ENCODE peak calls at places on chromosomes 6 and 20, in ten cellular contexts. One of them, this sample, is unnamed.

GRCh38 chr6:118263929-118264486 is 284.1 kb upstream of the PLN start:
- DNase-seq in heart left ventricle: no peak
- DNase-seq in HCT116: peak
- DNase-seq in endodermal cell: peak
- DNase-seq in pancreas: no peak
- DNase-seq in astrocyte of the cerebellum: peak
- DNase-seq in HL-60: no peak
- DNase-seq in astrocyte: peak
- DNase-seq in cardiac fibroblast: peak
- DNase-seq in tibial artery: no peak
- DNase-seq in this sample: no peak

GRCh38 chr6:43086022-43086658 is 10.0 kb downstream of the PTK7 start:
- DNase-seq in heart left ventricle: no peak
- DNase-seq in HCT116: no peak
- DNase-seq in endodermal cell: no peak
- DNase-seq in pancreas: no peak
- DNase-seq in astrocyte of the cerebellum: no peak
- DNase-seq in HL-60: no peak
- DNase-seq in astrocyte: no peak
- DNase-seq in cardiac fibroblast: no peak
- DNase-seq in tibial artery: no peak
- DNase-seq in this sample: no peak

GRCh38 chr6:169991913-169992312 is 240.5 kb downstream of the ERMARD start:
- DNase-seq in heart left ventricle: no peak
- DNase-seq in HCT116: no peak
- DNase-seq in endodermal cell: peak
- DNase-seq in pancreas: no peak
- DNase-seq in astrocyte of the cerebellum: no peak
- DNase-seq in HL-60: no peak
- DNase-seq in astrocyte: no peak
- DNase-seq in cardiac fibroblast: no peak
- DNase-seq in tibial artery: peak
- DNase-seq in this sample: no peak

GRCh38 chr6:95091823-95092436 is 485.4 kb upstream of the MANEA start:
- DNase-seq in heart left ventricle: no peak
- DNase-seq in HCT116: peak
- DNase-seq in endodermal cell: no peak
- DNase-seq in pancreas: no peak
- DNase-seq in astrocyte of the cerebellum: peak
- DNase-seq in HL-60: no peak
- DNase-seq in astrocyte: peak
- DNase-seq in cardiac fibroblast: peak
- DNase-seq in tibial artery: no peak
- DNase-seq in this sample: peak

GRCh38 chr6:159899994-159900745 is 9.4 kb downstream of the MAS1 start:
- DNase-seq in heart left ventricle: no peak
- DNase-seq in HCT116: no peak
- DNase-seq in endodermal cell: no peak
- DNase-seq in pancreas: no peak
- DNase-seq in astrocyte of the cerebellum: peak
- DNase-seq in HL-60: no peak
- DNase-seq in astrocyte: peak
- DNase-seq in cardiac fibroblast: peak
- DNase-seq in tibial artery: no peak
- DNase-seq in this sample: peak

GRCh38 chr20:5696011-5696559 is 54.1 kb upstream of the SHLD1 start:
- DNase-seq in heart left ventricle: peak
- DNase-seq in HCT116: no peak
- DNase-seq in endodermal cell: no peak
- DNase-seq in pancreas: no peak
- DNase-seq in astrocyte of the cerebellum: no peak
- DNase-seq in HL-60: no peak
- DNase-seq in astrocyte: peak
- DNase-seq in cardiac fibroblast: peak
- DNase-seq in tibial artery: peak
- DNase-seq in this sample: peak

GRCh38 chr6:157396026-157396425 is 15.0 kb downstream of the ZDHHC14 start:
- DNase-seq in heart left ventricle: no peak
- DNase-seq in HCT116: no peak
- DNase-seq in endodermal cell: no peak
- DNase-seq in pancreas: no peak
- DNase-seq in astrocyte of the cerebellum: no peak
- DNase-seq in HL-60: no peak
- DNase-seq in astrocyte: no peak
- DNase-seq in cardiac fibroblast: no peak
- DNase-seq in tibial artery: no peak
- DNase-seq in this sample: no peak

GRCh38 chr6:65091561-65091960 is 615.5 kb downstream of the EYS start:
- DNase-seq in heart left ventricle: no peak
- DNase-seq in HCT116: no peak
- DNase-seq in endodermal cell: no peak
- DNase-seq in pancreas: no peak
- DNase-seq in astrocyte of the cerebellum: no peak
- DNase-seq in HL-60: no peak
- DNase-seq in astrocyte: no peak
- DNase-seq in cardiac fibroblast: no peak
- DNase-seq in tibial artery: no peak
- DNase-seq in this sample: no peak

GRCh38 chr20:1301031-1301529 is 27.9 kb downstream of the SDCBP2 start:
- DNase-seq in heart left ventricle: peak
- DNase-seq in HCT116: peak
- DNase-seq in endodermal cell: peak
- DNase-seq in pancreas: no peak
- DNase-seq in astrocyte of the cerebellum: peak
- DNase-seq in HL-60: peak
- DNase-seq in astrocyte: peak
- DNase-seq in cardiac fibroblast: peak
- DNase-seq in tibial artery: no peak
- DNase-seq in this sample: no peak

GRCh38 chr6:33755070-33755869 is 8.6 kb upstream of the IP6K3 start:
- DNase-seq in heart left ventricle: no peak
- DNase-seq in HCT116: no peak
- DNase-seq in endodermal cell: no peak
- DNase-seq in pancreas: no peak
- DNase-seq in astrocyte of the cerebellum: no peak
- DNase-seq in HL-60: no peak
- DNase-seq in astrocyte: no peak
- DNase-seq in cardiac fibroblast: no peak
- DNase-seq in tibial artery: no peak
- DNase-seq in this sample: no peak

GRCh38 chr6:170038251-170038650 is 252.6 kb downstream of the DLL1 start:
- DNase-seq in heart left ventricle: no peak
- DNase-seq in HCT116: no peak
- DNase-seq in endodermal cell: peak
- DNase-seq in pancreas: no peak
- DNase-seq in astrocyte of the cerebellum: no peak
- DNase-seq in HL-60: no peak
- DNase-seq in astrocyte: no peak
- DNase-seq in cardiac fibroblast: no peak
- DNase-seq in tibial artery: no peak
- DNase-seq in this sample: no peak

GRCh38 chr20:19024296-19025035 is 188.0 kb upstream of the SLC24A3 start:
- DNase-seq in heart left ventricle: no peak
- DNase-seq in HCT116: no peak
- DNase-seq in endodermal cell: peak
- DNase-seq in pancreas: no peak
- DNase-seq in astrocyte of the cerebellum: no peak
- DNase-seq in HL-60: no peak
- DNase-seq in astrocyte: no peak
- DNase-seq in cardiac fibroblast: no peak
- DNase-seq in tibial artery: no peak
- DNase-seq in this sample: no peak

GRCh38 chr20:33305591-33306057 is 22.6 kb downstream of the BPIFB1 start:
- DNase-seq in heart left ventricle: no peak
- DNase-seq in HCT116: peak
- DNase-seq in endodermal cell: no peak
- DNase-seq in pancreas: no peak
- DNase-seq in astrocyte of the cerebellum: no peak
- DNase-seq in HL-60: no peak
- DNase-seq in astrocyte: no peak
- DNase-seq in cardiac fibroblast: peak
- DNase-seq in tibial artery: no peak
- DNase-seq in this sample: no peak

GRCh38 chr6:6546318-6547110 is 42.0 kb upstream of the LY86 start:
- DNase-seq in heart left ventricle: peak
- DNase-seq in HCT116: no peak
- DNase-seq in endodermal cell: peak
- DNase-seq in pancreas: peak
- DNase-seq in astrocyte of the cerebellum: no peak
- DNase-seq in HL-60: peak
- DNase-seq in astrocyte: peak
- DNase-seq in cardiac fibroblast: peak
- DNase-seq in tibial artery: peak
- DNase-seq in this sample: no peak

GRCh38 chr6:36678488-36679042 is at the start of gene CDKN1A:
- DNase-seq in heart left ventricle: peak
- DNase-seq in HCT116: peak
- DNase-seq in endodermal cell: peak
- DNase-seq in pancreas: peak
- DNase-seq in astrocyte of the cerebellum: peak
- DNase-seq in HL-60: peak
- DNase-seq in astrocyte: peak
- DNase-seq in cardiac fibroblast: peak
- DNase-seq in tibial artery: peak
- DNase-seq in this sample: peak

GRCh38 chr6:4732691-4733315 is 43.4 kb upstream of the CDYL start:
- DNase-seq in heart left ventricle: peak
- DNase-seq in HCT116: peak
- DNase-seq in endodermal cell: peak
- DNase-seq in pancreas: no peak
- DNase-seq in astrocyte of the cerebellum: peak
- DNase-seq in HL-60: no peak
- DNase-seq in astrocyte: peak
- DNase-seq in cardiac fibroblast: peak
- DNase-seq in tibial artery: peak
- DNase-seq in this sample: peak

GRCh38 chr6:108541843-108542795 is 18.6 kb upstream of the FOXO3 start:
- DNase-seq in heart left ventricle: peak
- DNase-seq in HCT116: peak
- DNase-seq in endodermal cell: peak
- DNase-seq in pancreas: peak
- DNase-seq in astrocyte of the cerebellum: peak
- DNase-seq in HL-60: peak
- DNase-seq in astrocyte: peak
- DNase-seq in cardiac fibroblast: peak
- DNase-seq in tibial artery: peak
- DNase-seq in this sample: no peak
- H3K4me3 ChIP-seq in heart left ventricle: no peak
- H3K4me3 ChIP-seq in HCT116: peak
- H3K4me3 ChIP-seq in endodermal cell: no peak
- H3K4me3 ChIP-seq in pancreas: peak
- H3K4me3 ChIP-seq in astrocyte of the cerebellum: no peak
- H3K4me3 ChIP-seq in HL-60: no peak
- H3K4me3 ChIP-seq in astrocyte: no peak
- H3K4me3 ChIP-seq in cardiac fibroblast: no peak
- H3K4me3 ChIP-seq in tibial artery: no peak
- H3K4me3 ChIP-seq in this sample: no peak

DNA sequence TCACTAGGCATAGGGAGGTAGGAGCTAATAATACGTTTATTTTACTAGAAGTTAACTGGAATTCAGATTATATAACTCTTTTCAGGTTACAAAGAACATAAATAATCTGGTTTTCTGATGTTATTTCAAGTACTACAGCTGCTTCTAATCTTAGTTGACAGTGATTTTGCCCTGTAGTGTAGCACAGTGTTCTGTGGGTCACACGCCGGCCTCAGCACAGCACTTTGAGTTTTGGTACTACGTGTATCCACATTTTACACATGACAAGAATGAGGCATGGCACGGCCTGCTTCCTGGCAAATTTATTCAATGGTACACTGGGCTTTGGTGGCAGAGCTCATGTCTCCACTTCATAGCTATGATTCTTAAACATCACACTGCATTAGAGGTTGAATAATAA is 1.1 kb downstream of the HFE start:
- DNase-seq in heart left ventricle: no peak
- DNase-seq in HCT116: no peak
- DNase-seq in endodermal cell: no peak
- DNase-seq in pancreas: no peak
- DNase-seq in astrocyte of the cerebellum: no peak
- DNase-seq in HL-60: no peak
- DNase-seq in astrocyte: no peak
- DNase-seq in cardiac fibroblast: peak
- DNase-seq in tibial artery: peak
- DNase-seq in this sample: no peak
- H3K4me3 ChIP-seq in heart left ventricle: peak
- H3K4me3 ChIP-seq in HCT116: peak
- H3K4me3 ChIP-seq in endodermal cell: no peak
- H3K4me3 ChIP-seq in pancreas: peak
- H3K4me3 ChIP-seq in astrocyte of the cerebellum: no peak
- H3K4me3 ChIP-seq in HL-60: no peak
- H3K4me3 ChIP-seq in astrocyte: peak
- H3K4me3 ChIP-seq in cardiac fibroblast: peak
- H3K4me3 ChIP-seq in tibial artery: peak
- H3K4me3 ChIP-seq in this sample: peak

DNA sequence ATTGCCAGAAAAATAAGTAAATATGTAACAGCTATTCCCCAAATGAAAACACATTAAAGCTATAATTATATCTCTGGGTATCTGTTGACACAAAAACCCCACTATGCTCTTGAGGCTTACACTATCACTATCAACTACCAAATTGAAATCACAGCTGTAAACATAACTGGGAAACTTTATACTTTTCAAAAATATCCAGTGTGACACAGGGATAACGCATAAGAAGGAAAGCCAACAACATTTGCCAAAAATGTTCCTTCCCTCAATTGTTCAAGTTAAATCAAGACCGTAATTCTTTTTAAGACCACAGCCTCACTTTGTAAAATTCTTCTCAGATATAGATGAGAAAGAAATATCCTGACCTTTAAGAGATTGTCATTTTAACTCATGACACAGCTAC is 3.1 kb downstream of the ZHX3 start:
- DNase-seq in heart left ventricle: no peak
- DNase-seq in HCT116: no peak
- DNase-seq in endodermal cell: no peak
- DNase-seq in pancreas: no peak
- DNase-seq in astrocyte of the cerebellum: no peak
- DNase-seq in HL-60: no peak
- DNase-seq in astrocyte: no peak
- DNase-seq in cardiac fibroblast: no peak
- DNase-seq in tibial artery: no peak
- DNase-seq in this sample: no peak
- H3K4me3 ChIP-seq in heart left ventricle: no peak
- H3K4me3 ChIP-seq in HCT116: no peak
- H3K4me3 ChIP-seq in endodermal cell: no peak
- H3K4me3 ChIP-seq in pancreas: no peak
- H3K4me3 ChIP-seq in astrocyte of the cerebellum: no peak
- H3K4me3 ChIP-seq in HL-60: no peak
- H3K4me3 ChIP-seq in astrocyte: no peak
- H3K4me3 ChIP-seq in cardiac fibroblast: no peak
- H3K4me3 ChIP-seq in tibial artery: no peak
- H3K4me3 ChIP-seq in this sample: no peak

DNA sequence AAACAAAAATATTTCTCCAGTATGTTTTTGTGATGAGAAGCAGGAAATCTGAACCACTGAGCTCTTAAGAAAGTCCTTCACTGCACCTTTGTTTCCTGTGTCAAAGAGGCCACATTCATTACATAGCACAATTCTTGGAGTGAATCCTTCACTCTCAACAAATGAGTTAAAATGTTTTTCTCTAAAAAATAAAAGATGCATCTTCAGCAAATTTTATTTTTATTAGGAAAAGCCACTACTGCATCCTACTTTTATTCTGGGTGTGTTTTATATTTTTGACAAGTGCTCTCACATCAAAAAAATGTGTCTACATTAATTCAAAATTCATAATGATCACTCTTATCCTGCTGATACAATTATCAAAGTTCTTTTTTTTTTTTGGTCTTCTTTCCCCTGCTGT is 76.3 kb downstream of the PLCB4 start:
- DNase-seq in heart left ventricle: no peak
- DNase-seq in HCT116: no peak
- DNase-seq in endodermal cell: no peak
- DNase-seq in pancreas: no peak
- DNase-seq in astrocyte of the cerebellum: no peak
- DNase-seq in HL-60: no peak
- DNase-seq in astrocyte: no peak
- DNase-seq in cardiac fibroblast: no peak
- DNase-seq in tibial artery: no peak
- DNase-seq in this sample: no peak
- H3K4me3 ChIP-seq in heart left ventricle: no peak
- H3K4me3 ChIP-seq in HCT116: no peak
- H3K4me3 ChIP-seq in endodermal cell: no peak
- H3K4me3 ChIP-seq in pancreas: no peak
- H3K4me3 ChIP-seq in astrocyte of the cerebellum: no peak
- H3K4me3 ChIP-seq in HL-60: no peak
- H3K4me3 ChIP-seq in astrocyte: no peak
- H3K4me3 ChIP-seq in cardiac fibroblast: no peak
- H3K4me3 ChIP-seq in tibial artery: no peak
- H3K4me3 ChIP-seq in this sample: no peak